ENCODE peak calls at places on chromosomes 16 and 17, in eight cellular contexts. One of them, this sample, is unnamed.

GRCh38 chr17:63702223-63702577 is 2.3 kb upstream of the LIMD2 start:
- DNase-seq in AG20443: no peak
- DNase-seq in HCEC 1CT: no peak
- DNase-seq in stimulated activated CD4-positive, alpha-beta T cell treated with anti-CD3 and anti-CD28 coated beads, Interleukin-4, amount 100 ng/mL, for 48 hours: peak; percentile 42
- DNase-seq in GM03348: no peak
- DNase-seq in M059J: no peak
- DNase-seq in spleen: peak; percentile 94
- DNase-seq in GM04504: no peak
- DNase-seq in this sample: peak; percentile 25

GRCh38 chr16:13919330-13919682 is 648 bp upstream of the ERCC4 start:
- DNase-seq in AG20443: peak; percentile 46
- DNase-seq in HCEC 1CT: peak; percentile 64
- DNase-seq in stimulated activated CD4-positive, alpha-beta T cell treated with anti-CD3 and anti-CD28 coated beads, Interleukin-4, amount 100 ng/mL, for 48 hours: no peak
- DNase-seq in GM03348: peak; percentile 47
- DNase-seq in M059J: peak; percentile 71
- DNase-seq in spleen: no peak
- DNase-seq in GM04504: no peak
- DNase-seq in this sample: peak; percentile 60

GRCh38 chr17:28716740-28717577 is 709 bp downstream of the RAB34 start:
- DNase-seq in AG20443: peak; percentile 49
- DNase-seq in HCEC 1CT: peak; percentile 47
- DNase-seq in stimulated activated CD4-positive, alpha-beta T cell treated with anti-CD3 and anti-CD28 coated beads, Interleukin-4, amount 100 ng/mL, for 48 hours: no peak
- DNase-seq in GM03348: peak; percentile 58
- DNase-seq in M059J: no peak
- DNase-seq in spleen: no peak
- DNase-seq in GM04504: peak; percentile 10
- DNase-seq in this sample: no peak

GRCh38 chr17:61862105-61862574 is 1.2 kb downstream of the BRIP1 start:
- DNase-seq in AG20443: peak; percentile 8
- DNase-seq in HCEC 1CT: peak; percentile 74
- DNase-seq in stimulated activated CD4-positive, alpha-beta T cell treated with anti-CD3 and anti-CD28 coated beads, Interleukin-4, amount 100 ng/mL, for 48 hours: no peak
- DNase-seq in GM03348: no peak
- DNase-seq in M059J: peak; percentile 67
- DNase-seq in spleen: no peak
- DNase-seq in GM04504: no peak
- DNase-seq in this sample: peak; percentile 44

GRCh38 chr17:40554646-40555295 is 10.5 kb downstream of the CCR7 start:
- DNase-seq in AG20443: no peak
- DNase-seq in HCEC 1CT: no peak
- DNase-seq in stimulated activated CD4-positive, alpha-beta T cell treated with anti-CD3 and anti-CD28 coated beads, Interleukin-4, amount 100 ng/mL, for 48 hours: no peak
- DNase-seq in GM03348: no peak
- DNase-seq in M059J: no peak
- DNase-seq in spleen: peak; percentile 74
- DNase-seq in GM04504: no peak
- DNase-seq in this sample: no peak

GRCh38 chr16:49281843-49282642 is 405 bp upstream of the CBLN1 start:
- DNase-seq in AG20443: peak; percentile 91
- DNase-seq in HCEC 1CT: no peak
- DNase-seq in stimulated activated CD4-positive, alpha-beta T cell treated with anti-CD3 and anti-CD28 coated beads, Interleukin-4, amount 100 ng/mL, for 48 hours: peak; percentile 63
- DNase-seq in GM03348: peak; percentile 97
- DNase-seq in M059J: no peak
- DNase-seq in spleen: peak; percentile 84
- DNase-seq in GM04504: peak; percentile 8
- DNase-seq in this sample: no peak

GRCh38 chr17:49760909-49761558 is 2.9 kb downstream of the FAM117A start:
- DNase-seq in AG20443: no peak
- DNase-seq in HCEC 1CT: no peak
- DNase-seq in stimulated activated CD4-positive, alpha-beta T cell treated with anti-CD3 and anti-CD28 coated beads, Interleukin-4, amount 100 ng/mL, for 48 hours: no peak
- DNase-seq in GM03348: no peak
- DNase-seq in M059J: no peak
- DNase-seq in spleen: no peak
- DNase-seq in GM04504: no peak
- DNase-seq in this sample: no peak

GRCh38 chr17:21674242-21674731 is 18.0 kb upstream of the KCNJ18 start:
- DNase-seq in AG20443: no peak
- DNase-seq in HCEC 1CT: no peak
- DNase-seq in stimulated activated CD4-positive, alpha-beta T cell treated with anti-CD3 and anti-CD28 coated beads, Interleukin-4, amount 100 ng/mL, for 48 hours: no peak
- DNase-seq in GM03348: no peak
- DNase-seq in M059J: no peak
- DNase-seq in spleen: peak; percentile 77
- DNase-seq in GM04504: no peak
- DNase-seq in this sample: no peak

GRCh38 chr17:66963521-66964082 is 905 bp upstream of the CACNG4 start:
- DNase-seq in AG20443: no peak
- DNase-seq in HCEC 1CT: no peak
- DNase-seq in stimulated activated CD4-positive, alpha-beta T cell treated with anti-CD3 and anti-CD28 coated beads, Interleukin-4, amount 100 ng/mL, for 48 hours: no peak
- DNase-seq in GM03348: no peak
- DNase-seq in M059J: no peak
- DNase-seq in spleen: no peak
- DNase-seq in GM04504: no peak
- DNase-seq in this sample: no peak

GRCh38 chr16:57801098-57801855 is 1.0 kb downstream of the KIFC3 start:
- DNase-seq in AG20443: peak; percentile 76
- DNase-seq in HCEC 1CT: peak; percentile 76
- DNase-seq in stimulated activated CD4-positive, alpha-beta T cell treated with anti-CD3 and anti-CD28 coated beads, Interleukin-4, amount 100 ng/mL, for 48 hours: no peak
- DNase-seq in GM03348: peak; percentile 88
- DNase-seq in M059J: peak; percentile 90
- DNase-seq in spleen: no peak
- DNase-seq in GM04504: no peak
- DNase-seq in this sample: peak; percentile 57

GRCh38 chr17:7177210-7177953 is 1.8 kb downstream of the ASGR1 start:
- DNase-seq in AG20443: peak; percentile 92
- DNase-seq in HCEC 1CT: peak; percentile 42
- DNase-seq in stimulated activated CD4-positive, alpha-beta T cell treated with anti-CD3 and anti-CD28 coated beads, Interleukin-4, amount 100 ng/mL, for 48 hours: peak; percentile 46
- DNase-seq in GM03348: peak; percentile 93
- DNase-seq in M059J: peak; percentile 53
- DNase-seq in spleen: peak; percentile 85
- DNase-seq in GM04504: peak; percentile 21
- DNase-seq in this sample: peak; percentile 62

GRCh38 chr17:50274142-50274944 is at the start of gene TMEM92:
- DNase-seq in AG20443: peak; percentile 52
- DNase-seq in HCEC 1CT: no peak
- DNase-seq in stimulated activated CD4-positive, alpha-beta T cell treated with anti-CD3 and anti-CD28 coated beads, Interleukin-4, amount 100 ng/mL, for 48 hours: no peak
- DNase-seq in GM03348: no peak
- DNase-seq in M059J: peak; percentile 54
- DNase-seq in spleen: peak; percentile 75
- DNase-seq in GM04504: no peak
- DNase-seq in this sample: peak; percentile 61

GRCh38 chr17:72588961-72589360 is 468.1 kb downstream of the SOX9 start:
- DNase-seq in AG20443: no peak
- DNase-seq in HCEC 1CT: peak; percentile 60
- DNase-seq in stimulated activated CD4-positive, alpha-beta T cell treated with anti-CD3 and anti-CD28 coated beads, Interleukin-4, amount 100 ng/mL, for 48 hours: no peak
- DNase-seq in GM03348: no peak
- DNase-seq in M059J: peak; percentile 88
- DNase-seq in spleen: no peak
- DNase-seq in GM04504: no peak
- DNase-seq in this sample: peak; percentile 44

GRCh38 chr16:1031666-1032065 is 40.9 kb upstream of the SSTR5 start:
- DNase-seq in AG20443: no peak
- DNase-seq in HCEC 1CT: no peak
- DNase-seq in stimulated activated CD4-positive, alpha-beta T cell treated with anti-CD3 and anti-CD28 coated beads, Interleukin-4, amount 100 ng/mL, for 48 hours: no peak
- DNase-seq in GM03348: no peak
- DNase-seq in M059J: no peak
- DNase-seq in spleen: no peak
- DNase-seq in GM04504: no peak
- DNase-seq in this sample: no peak

GRCh38 chr16:12290165-12290564 is 313.6 kb downstream of the SNX29 start:
- DNase-seq in AG20443: no peak
- DNase-seq in HCEC 1CT: no peak
- DNase-seq in stimulated activated CD4-positive, alpha-beta T cell treated with anti-CD3 and anti-CD28 coated beads, Interleukin-4, amount 100 ng/mL, for 48 hours: no peak
- DNase-seq in GM03348: no peak
- DNase-seq in M059J: no peak
- DNase-seq in spleen: no peak
- DNase-seq in GM04504: no peak
- DNase-seq in this sample: no peak

GRCh38 chr17:17944743-17945142 is 27.5 kb downstream of the TOM1L2 start:
- DNase-seq in AG20443: no peak
- DNase-seq in HCEC 1CT: no peak
- DNase-seq in stimulated activated CD4-positive, alpha-beta T cell treated with anti-CD3 and anti-CD28 coated beads, Interleukin-4, amount 100 ng/mL, for 48 hours: no peak
- DNase-seq in GM03348: no peak
- DNase-seq in M059J: no peak
- DNase-seq in spleen: no peak
- DNase-seq in GM04504: no peak
- DNase-seq in this sample: no peak

GRCh38 chr17:32141690-32142037 is 638 bp upstream of the RHOT1 start:
- DNase-seq in AG20443: no peak
- DNase-seq in HCEC 1CT: no peak
- DNase-seq in stimulated activated CD4-positive, alpha-beta T cell treated with anti-CD3 and anti-CD28 coated beads, Interleukin-4, amount 100 ng/mL, for 48 hours: no peak
- DNase-seq in GM03348: no peak
- DNase-seq in M059J: no peak
- DNase-seq in spleen: no peak
- DNase-seq in GM04504: no peak
- DNase-seq in this sample: no peak

GRCh38 chr17:57557363-57557762 is 187.7 kb downstream of the CCDC182 start:
- DNase-seq in AG20443: no peak
- DNase-seq in HCEC 1CT: no peak
- DNase-seq in stimulated activated CD4-positive, alpha-beta T cell treated with anti-CD3 and anti-CD28 coated beads, Interleukin-4, amount 100 ng/mL, for 48 hours: no peak
- DNase-seq in GM03348: no peak
- DNase-seq in M059J: no peak
- DNase-seq in spleen: no peak
- DNase-seq in GM04504: no peak
- DNase-seq in this sample: no peak

GRCh38 chr16:9012848-9013507 is 49.3 kb upstream of the USP7 start:
- DNase-seq in AG20443: no peak
- DNase-seq in HCEC 1CT: no peak
- DNase-seq in stimulated activated CD4-positive, alpha-beta T cell treated with anti-CD3 and anti-CD28 coated beads, Interleukin-4, amount 100 ng/mL, for 48 hours: no peak
- DNase-seq in GM03348: peak; percentile 14
- DNase-seq in M059J: no peak
- DNase-seq in spleen: no peak
- DNase-seq in GM04504: no peak
- DNase-seq in this sample: no peak

GRCh38 chr16:1451702-1452392 is 7.5 kb upstream of the CCDC154 start:
- DNase-seq in AG20443: no peak
- DNase-seq in HCEC 1CT: no peak
- DNase-seq in stimulated activated CD4-positive, alpha-beta T cell treated with anti-CD3 and anti-CD28 coated beads, Interleukin-4, amount 100 ng/mL, for 48 hours: no peak
- DNase-seq in GM03348: no peak
- DNase-seq in M059J: no peak
- DNase-seq in spleen: no peak
- DNase-seq in GM04504: no peak
- DNase-seq in this sample: no peak

GRCh38 chr17:40560592-40561293 is 4.5 kb downstream of the CCR7 start:
- DNase-seq in AG20443: no peak
- DNase-seq in HCEC 1CT: no peak
- DNase-seq in stimulated activated CD4-positive, alpha-beta T cell treated with anti-CD3 and anti-CD28 coated beads, Interleukin-4, amount 100 ng/mL, for 48 hours: peak; percentile 79
- DNase-seq in GM03348: no peak
- DNase-seq in M059J: peak; percentile 90
- DNase-seq in spleen: peak; percentile 82
- DNase-seq in GM04504: no peak
- DNase-seq in this sample: peak; percentile 49

GRCh38 chr16:85199069-85199725 is 86.9 kb upstream of the CIBAR2 start:
- DNase-seq in AG20443: no peak
- DNase-seq in HCEC 1CT: peak; percentile 51
- DNase-seq in stimulated activated CD4-positive, alpha-beta T cell treated with anti-CD3 and anti-CD28 coated beads, Interleukin-4, amount 100 ng/mL, for 48 hours: no peak
- DNase-seq in GM03348: no peak
- DNase-seq in M059J: peak; percentile 27
- DNase-seq in spleen: no peak
- DNase-seq in GM04504: no peak
- DNase-seq in this sample: no peak

GRCh38 chr17:30310562-30310961 is 18.8 kb upstream of the BLMH start:
- DNase-seq in AG20443: no peak
- DNase-seq in HCEC 1CT: no peak
- DNase-seq in stimulated activated CD4-positive, alpha-beta T cell treated with anti-CD3 and anti-CD28 coated beads, Interleukin-4, amount 100 ng/mL, for 48 hours: no peak
- DNase-seq in GM03348: no peak
- DNase-seq in M059J: no peak
- DNase-seq in spleen: no peak
- DNase-seq in GM04504: no peak
- DNase-seq in this sample: no peak

GRCh38 chr17:8799001-8799850 is at the start of gene MFSD6L:
- DNase-seq in AG20443: no peak
- DNase-seq in HCEC 1CT: no peak
- DNase-seq in stimulated activated CD4-positive, alpha-beta T cell treated with anti-CD3 and anti-CD28 coated beads, Interleukin-4, amount 100 ng/mL, for 48 hours: no peak
- DNase-seq in GM03348: no peak
- DNase-seq in M059J: no peak
- DNase-seq in spleen: peak; percentile 82
- DNase-seq in GM04504: no peak
- DNase-seq in this sample: no peak

GRCh38 chr17:9805769-9806168 is 14.4 kb upstream of the DHRS7C start:
- DNase-seq in AG20443: no peak
- DNase-seq in HCEC 1CT: no peak
- DNase-seq in stimulated activated CD4-positive, alpha-beta T cell treated with anti-CD3 and anti-CD28 coated beads, Interleukin-4, amount 100 ng/mL, for 48 hours: no peak
- DNase-seq in GM03348: no peak
- DNase-seq in M059J: no peak
- DNase-seq in spleen: no peak
- DNase-seq in GM04504: no peak
- DNase-seq in this sample: no peak

GRCh38 chr17:45783593-45784292 is 377 bp upstream of the CRHR1 start:
- DNase-seq in AG20443: no peak
- DNase-seq in HCEC 1CT: no peak
- DNase-seq in stimulated activated CD4-positive, alpha-beta T cell treated with anti-CD3 and anti-CD28 coated beads, Interleukin-4, amount 100 ng/mL, for 48 hours: no peak
- DNase-seq in GM03348: peak; percentile 29
- DNase-seq in M059J: no peak
- DNase-seq in spleen: no peak
- DNase-seq in GM04504: no peak
- DNase-seq in this sample: no peak

GRCh38 chr16:22771551-22771950 is 42.4 kb upstream of the HS3ST2 start:
- DNase-seq in AG20443: no peak
- DNase-seq in HCEC 1CT: no peak
- DNase-seq in stimulated activated CD4-positive, alpha-beta T cell treated with anti-CD3 and anti-CD28 coated beads, Interleukin-4, amount 100 ng/mL, for 48 hours: no peak
- DNase-seq in GM03348: no peak
- DNase-seq in M059J: no peak
- DNase-seq in spleen: no peak
- DNase-seq in GM04504: no peak
- DNase-seq in this sample: no peak

GRCh38 chr17:4573682-4574081 is 10.6 kb upstream of the SMTNL2 start:
- DNase-seq in AG20443: no peak
- DNase-seq in HCEC 1CT: no peak
- DNase-seq in stimulated activated CD4-positive, alpha-beta T cell treated with anti-CD3 and anti-CD28 coated beads, Interleukin-4, amount 100 ng/mL, for 48 hours: peak; percentile 74
- DNase-seq in GM03348: no peak
- DNase-seq in M059J: peak; percentile 63
- DNase-seq in spleen: peak; percentile 67
- DNase-seq in GM04504: no peak
- DNase-seq in this sample: peak; percentile 73

GRCh38 chr17:72122002-72122310 is 1.1 kb downstream of the SOX9 start:
- DNase-seq in AG20443: peak; percentile 50
- DNase-seq in HCEC 1CT: no peak
- DNase-seq in stimulated activated CD4-positive, alpha-beta T cell treated with anti-CD3 and anti-CD28 coated beads, Interleukin-4, amount 100 ng/mL, for 48 hours: no peak
- DNase-seq in GM03348: peak; percentile 63
- DNase-seq in M059J: no peak
- DNase-seq in spleen: no peak
- DNase-seq in GM04504: no peak
- DNase-seq in this sample: no peak

GRCh38 chr16:67236551-67237395 is 9.8 kb downstream of the TMEM208 start:
- DNase-seq in AG20443: peak; percentile 86
- DNase-seq in HCEC 1CT: peak; percentile 35
- DNase-seq in stimulated activated CD4-positive, alpha-beta T cell treated with anti-CD3 and anti-CD28 coated beads, Interleukin-4, amount 100 ng/mL, for 48 hours: peak; percentile 73
- DNase-seq in GM03348: peak; percentile 74
- DNase-seq in M059J: no peak
- DNase-seq in spleen: peak; percentile 86
- DNase-seq in GM04504: no peak
- DNase-seq in this sample: peak; percentile 72

GRCh38 chr16:88773812-88774291 is 11.2 kb downstream of the PIEZO1 start:
- DNase-seq in AG20443: peak; percentile 88
- DNase-seq in HCEC 1CT: peak; percentile 85
- DNase-seq in stimulated activated CD4-positive, alpha-beta T cell treated with anti-CD3 and anti-CD28 coated beads, Interleukin-4, amount 100 ng/mL, for 48 hours: no peak
- DNase-seq in GM03348: peak; percentile 59
- DNase-seq in M059J: peak; percentile 73
- DNase-seq in spleen: no peak
- DNase-seq in GM04504: peak; percentile 66
- DNase-seq in this sample: peak; percentile 96

GRCh38 chr16:72112906-72113615 is 19.4 kb downstream of the DHX38 start:
- DNase-seq in AG20443: no peak
- DNase-seq in HCEC 1CT: no peak
- DNase-seq in stimulated activated CD4-positive, alpha-beta T cell treated with anti-CD3 and anti-CD28 coated beads, Interleukin-4, amount 100 ng/mL, for 48 hours: no peak
- DNase-seq in GM03348: no peak
- DNase-seq in M059J: no peak
- DNase-seq in spleen: peak; percentile 63
- DNase-seq in GM04504: no peak
- DNase-seq in this sample: no peak

GRCh38 chr16:47387026-47387734 is 73.7 kb downstream of the ITFG1 start:
- DNase-seq in AG20443: no peak
- DNase-seq in HCEC 1CT: no peak
- DNase-seq in stimulated activated CD4-positive, alpha-beta T cell treated with anti-CD3 and anti-CD28 coated beads, Interleukin-4, amount 100 ng/mL, for 48 hours: no peak
- DNase-seq in GM03348: no peak
- DNase-seq in M059J: no peak
- DNase-seq in spleen: no peak
- DNase-seq in GM04504: no peak
- DNase-seq in this sample: no peak

This sample was measured in A172.